ENCODE peak calls at places on chromosomes 3 and 15, in five cellular contexts. One of them, this sample, is unnamed.

GRCh38 chr15:65363766-65364165 is 14.0 kb downstream of the IGDCC3 start:
- DNase-seq in GM13977: no peak
- DNase-seq in B cell: no peak
- DNase-seq in CD4-positive, alpha-beta T cell: no peak
- DNase-seq in brain microvascular endothelial cell: no peak
- DNase-seq in this sample: no peak

GRCh38 chr3:107633327-107634141 is 110.8 kb downstream of the BBX start:
- DNase-seq in GM13977: peak
- DNase-seq in B cell: no peak
- DNase-seq in CD4-positive, alpha-beta T cell: no peak
- DNase-seq in brain microvascular endothelial cell: no peak
- DNase-seq in this sample: peak

GRCh38 chr3:64030741-64031140 is 7.4 kb upstream of the PSMD6 start:
- DNase-seq in GM13977: peak
- DNase-seq in B cell: peak
- DNase-seq in CD4-positive, alpha-beta T cell: peak
- DNase-seq in brain microvascular endothelial cell: peak
- DNase-seq in this sample: peak

GRCh38 chr15:61749169-61749568 is 311.1 kb downstream of the VPS13C start:
- DNase-seq in GM13977: no peak
- DNase-seq in B cell: no peak
- DNase-seq in CD4-positive, alpha-beta T cell: no peak
- DNase-seq in brain microvascular endothelial cell: no peak
- DNase-seq in this sample: no peak

GRCh38 chr3:192901435-192901834 is 16.2 kb downstream of the MB21D2 start:
- DNase-seq in GM13977: no peak
- DNase-seq in B cell: no peak
- DNase-seq in CD4-positive, alpha-beta T cell: no peak
- DNase-seq in brain microvascular endothelial cell: peak
- DNase-seq in this sample: no peak

GRCh38 chr3:5022966-5023776 is 43.9 kb downstream of the BHLHE40 start:
- DNase-seq in GM13977: no peak
- DNase-seq in B cell: no peak
- DNase-seq in CD4-positive, alpha-beta T cell: no peak
- DNase-seq in brain microvascular endothelial cell: peak
- DNase-seq in this sample: no peak

GRCh38 chr3:32850226-32850625 is 32.4 kb downstream of the TRIM71 start:
- DNase-seq in GM13977: no peak
- DNase-seq in B cell: no peak
- DNase-seq in CD4-positive, alpha-beta T cell: no peak
- DNase-seq in brain microvascular endothelial cell: no peak
- DNase-seq in this sample: no peak

GRCh38 chr3:119514637-119515036 is 16.3 kb downstream of the TIMMDC1 start:
- DNase-seq in GM13977: no peak
- DNase-seq in B cell: no peak
- DNase-seq in CD4-positive, alpha-beta T cell: no peak
- DNase-seq in brain microvascular endothelial cell: no peak
- DNase-seq in this sample: no peak

GRCh38 chr3:101643861-101644613 is 32.9 kb downstream of the ZBTB11 start:
- DNase-seq in GM13977: no peak
- DNase-seq in B cell: no peak
- DNase-seq in CD4-positive, alpha-beta T cell: no peak
- DNase-seq in brain microvascular endothelial cell: peak
- DNase-seq in this sample: no peak

GRCh38 chr3:130473416-130473815 is 43.6 kb upstream of the COL6A6 start:
- DNase-seq in GM13977: no peak
- DNase-seq in B cell: no peak
- DNase-seq in CD4-positive, alpha-beta T cell: no peak
- DNase-seq in brain microvascular endothelial cell: no peak
- DNase-seq in this sample: no peak

GRCh38 chr15:30985081-30985531 is 6.3 kb downstream of the MTMR10 start:
- DNase-seq in GM13977: no peak
- DNase-seq in B cell: no peak
- DNase-seq in CD4-positive, alpha-beta T cell: no peak
- DNase-seq in brain microvascular endothelial cell: no peak
- DNase-seq in this sample: no peak

GRCh38 chr15:64779630-64780029 is 4.2 kb upstream of the RBPMS2 start:
- DNase-seq in GM13977: no peak
- DNase-seq in B cell: no peak
- DNase-seq in CD4-positive, alpha-beta T cell: no peak
- DNase-seq in brain microvascular endothelial cell: no peak
- DNase-seq in this sample: no peak

GRCh38 chr15:90126457-90127435 is 24.5 kb upstream of the IDH2 start:
- DNase-seq in GM13977: no peak
- DNase-seq in B cell: no peak
- DNase-seq in CD4-positive, alpha-beta T cell: no peak
- DNase-seq in brain microvascular endothelial cell: no peak
- DNase-seq in this sample: no peak

GRCh38 chr15:87167055-87167454 is 1087.4 kb downstream of the AGBL1 start:
- DNase-seq in GM13977: no peak
- DNase-seq in B cell: no peak
- DNase-seq in CD4-positive, alpha-beta T cell: no peak
- DNase-seq in brain microvascular endothelial cell: no peak
- DNase-seq in this sample: no peak

GRCh38 chr3:57127849-57128566 is 37.1 kb downstream of the IL17RD start:
- DNase-seq in GM13977: no peak
- DNase-seq in B cell: no peak
- DNase-seq in CD4-positive, alpha-beta T cell: no peak
- DNase-seq in brain microvascular endothelial cell: no peak
- DNase-seq in this sample: no peak

GRCh38 chr15:63608989-63609388 is 11.8 kb downstream of the FBXL22 start:
- DNase-seq in GM13977: no peak
- DNase-seq in B cell: no peak
- DNase-seq in CD4-positive, alpha-beta T cell: no peak
- DNase-seq in brain microvascular endothelial cell: no peak
- DNase-seq in this sample: no peak

GRCh38 chr3:151931171-151931570 is 57.7 kb downstream of the SUCNR1 start:
- DNase-seq in GM13977: no peak
- DNase-seq in B cell: no peak
- DNase-seq in CD4-positive, alpha-beta T cell: no peak
- DNase-seq in brain microvascular endothelial cell: peak
- DNase-seq in this sample: no peak

GRCh38 chr3:123444744-123445143 is 4.1 kb downstream of the ADCY5 start:
- DNase-seq in GM13977: no peak
- DNase-seq in B cell: no peak
- DNase-seq in CD4-positive, alpha-beta T cell: no peak
- DNase-seq in brain microvascular endothelial cell: no peak
- DNase-seq in this sample: no peak

GRCh38 chr3:133910422-133910821 is 14.7 kb upstream of the RAB6B start:
- DNase-seq in GM13977: no peak
- DNase-seq in B cell: no peak
- DNase-seq in CD4-positive, alpha-beta T cell: no peak
- DNase-seq in brain microvascular endothelial cell: no peak
- DNase-seq in this sample: no peak

GRCh38 chr3:36362216-36362615 is 18.1 kb upstream of the STAC start:
- DNase-seq in GM13977: no peak
- DNase-seq in B cell: no peak
- DNase-seq in CD4-positive, alpha-beta T cell: no peak
- DNase-seq in brain microvascular endothelial cell: peak
- DNase-seq in this sample: no peak

DNA sequence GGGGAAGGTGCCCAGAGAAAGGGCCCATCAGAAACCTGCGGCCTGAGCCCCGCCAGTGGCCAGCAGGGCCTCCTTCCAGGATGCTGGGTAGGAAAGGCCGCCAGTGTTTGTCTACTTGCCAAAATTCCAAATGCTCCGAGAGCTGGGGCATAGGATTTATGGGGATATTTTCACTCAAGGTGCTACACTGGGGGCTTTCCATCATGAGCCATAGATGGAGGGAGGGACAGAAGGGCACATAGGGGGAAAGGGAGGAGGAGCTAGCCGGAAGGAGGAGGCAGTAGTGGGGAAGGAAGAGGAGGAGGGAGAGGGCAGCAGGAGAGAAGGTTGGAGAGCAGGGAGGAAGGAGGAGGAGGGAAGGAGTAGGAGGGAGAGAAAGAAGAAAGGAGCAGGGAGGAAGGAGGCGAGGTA is 494.7 kb upstream of the PROK2 start:
- DNase-seq in GM13977: no peak
- DNase-seq in B cell: no peak
- DNase-seq in CD4-positive, alpha-beta T cell: no peak
- DNase-seq in brain microvascular endothelial cell: no peak
- DNase-seq in this sample: no peak
- TF ChIP-seq CTCF in GM13977: no peak
- TF ChIP-seq CTCF in B cell: no peak
- TF ChIP-seq CTCF in CD4-positive, alpha-beta T cell: no peak
- TF ChIP-seq CTCF in brain microvascular endothelial cell: no peak
- TF ChIP-seq CTCF in this sample: no peak

GRCh38 chr15:67836477-67836876 is 3.4 kb downstream of the RNU6-1 start:
- DNase-seq in GM13977: peak
- DNase-seq in B cell: peak
- DNase-seq in CD4-positive, alpha-beta T cell: peak
- DNase-seq in brain microvascular endothelial cell: no peak
- DNase-seq in this sample: no peak
- TF ChIP-seq CTCF in GM13977: peak
- TF ChIP-seq CTCF in B cell: peak
- TF ChIP-seq CTCF in CD4-positive, alpha-beta T cell: peak
- TF ChIP-seq CTCF in brain microvascular endothelial cell: peak
- TF ChIP-seq CTCF in this sample: peak

GRCh38 chr3:37599186-37599585 is 262.5 kb upstream of the CTDSPL start:
- DNase-seq in GM13977: no peak
- DNase-seq in B cell: no peak
- DNase-seq in CD4-positive, alpha-beta T cell: no peak
- DNase-seq in brain microvascular endothelial cell: no peak
- DNase-seq in this sample: no peak

GRCh38 chr3:37599779-37600178 is 261.9 kb upstream of the CTDSPL start:
- DNase-seq in GM13977: no peak
- DNase-seq in B cell: no peak
- DNase-seq in CD4-positive, alpha-beta T cell: no peak
- DNase-seq in brain microvascular endothelial cell: no peak
- DNase-seq in this sample: no peak

GRCh38 chr3:37604336-37604833 is 257.3 kb upstream of the CTDSPL start:
- DNase-seq in GM13977: no peak
- DNase-seq in B cell: no peak
- DNase-seq in CD4-positive, alpha-beta T cell: no peak
- DNase-seq in brain microvascular endothelial cell: no peak
- DNase-seq in this sample: no peak

GRCh38 chr3:37603722-37604121 is 258.0 kb upstream of the CTDSPL start:
- DNase-seq in GM13977: no peak
- DNase-seq in B cell: no peak
- DNase-seq in CD4-positive, alpha-beta T cell: no peak
- DNase-seq in brain microvascular endothelial cell: no peak
- DNase-seq in this sample: no peak

DNA sequence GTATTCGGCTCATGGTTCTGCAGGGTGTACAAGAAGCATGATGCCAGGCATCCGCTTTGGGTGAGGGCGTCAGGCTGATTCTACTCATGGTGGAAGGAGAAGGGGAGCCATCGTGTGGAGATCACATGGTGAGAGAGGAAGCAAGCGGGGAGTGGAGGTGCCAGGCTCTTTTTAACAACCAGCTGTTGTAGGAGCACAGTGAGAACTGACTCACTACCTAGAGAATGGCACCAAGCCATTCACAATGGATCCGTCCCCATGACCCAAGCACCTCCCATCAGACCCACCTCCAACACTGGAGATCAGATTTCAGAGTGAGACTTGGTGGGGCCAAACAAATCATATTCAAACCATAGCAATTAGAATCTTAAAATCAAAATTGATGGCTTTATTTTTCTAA is 259.8 kb upstream of the CTDSPL start:
- DNase-seq in GM13977: no peak
- DNase-seq in B cell: no peak
- DNase-seq in CD4-positive, alpha-beta T cell: no peak
- DNase-seq in brain microvascular endothelial cell: no peak
- DNase-seq in this sample: no peak
- TF ChIP-seq CTCF in GM13977: no peak
- TF ChIP-seq CTCF in B cell: no peak
- TF ChIP-seq CTCF in CD4-positive, alpha-beta T cell: no peak
- TF ChIP-seq CTCF in brain microvascular endothelial cell: no peak
- TF ChIP-seq CTCF in this sample: no peak

DNA sequence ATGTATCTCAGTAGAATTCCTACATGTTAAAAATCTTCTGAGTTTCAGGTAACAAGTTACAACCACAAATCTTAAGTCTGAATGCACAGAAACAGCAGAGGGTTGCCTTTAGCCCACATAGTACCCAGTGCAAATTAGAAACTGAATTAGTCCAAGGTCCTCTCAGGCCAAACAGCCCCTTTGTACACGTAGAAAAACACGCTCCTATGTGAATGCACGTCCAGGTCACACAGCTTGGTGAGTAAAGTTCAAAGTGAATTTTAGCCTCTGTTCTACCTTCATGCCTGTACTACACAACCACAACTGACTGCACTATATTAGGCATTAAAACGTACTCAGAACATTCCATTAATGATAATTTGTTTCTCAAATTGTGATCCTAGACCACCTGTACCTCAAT is 46.3 kb downstream of the GYG1 start:
- DNase-seq in GM13977: no peak
- DNase-seq in B cell: no peak
- DNase-seq in CD4-positive, alpha-beta T cell: no peak
- DNase-seq in brain microvascular endothelial cell: no peak
- DNase-seq in this sample: no peak
- TF ChIP-seq CTCF in GM13977: no peak
- TF ChIP-seq CTCF in B cell: no peak
- TF ChIP-seq CTCF in CD4-positive, alpha-beta T cell: no peak
- TF ChIP-seq CTCF in brain microvascular endothelial cell: no peak
- TF ChIP-seq CTCF in this sample: no peak

GRCh38 chr3:53702776-53703175 is 143.4 kb downstream of the CHDH start:
- DNase-seq in GM13977: no peak
- DNase-seq in B cell: no peak
- DNase-seq in CD4-positive, alpha-beta T cell: no peak
- DNase-seq in brain microvascular endothelial cell: no peak
- DNase-seq in this sample: no peak
- TF ChIP-seq CTCF in GM13977: no peak
- TF ChIP-seq CTCF in B cell: no peak
- TF ChIP-seq CTCF in CD4-positive, alpha-beta T cell: no peak
- TF ChIP-seq CTCF in brain microvascular endothelial cell: no peak
- TF ChIP-seq CTCF in this sample: no peak